ENCODE peak calls at places on chromosomes 2 and 18, in nine cellular contexts. P is GM23338, O is keratinocyte, F is tibial artery, K is psoas muscle, E is Karpas-422, C is colonic mucosa, S is stomach, J is kidney. D is an unnamed sample. For H3K36me3, the result is how much of the 10 kb centered on the place peaks cover.

GRCh38 chr2:49490710-49491109 is 336.4 kb upstream of the FSHR start:
- DNase-seq in O (no peak), E (peak), S (peak), K (no peak), P (peak), C (peak), J (peak), F (no peak), D (peak)

GRCh38 chr2:235508371-235509160 is 14.7 kb downstream of the AGAP1 start:
- DNase-seq in O (no peak), E (no peak), C (peak), S (no peak), K (no peak), P (no peak), F (no peak), J (no peak), D (no peak)

GRCh38 chr2:161586517-161587167 is 37.6 kb upstream of the SLC4A10 start:
- DNase-seq in F (no peak), J (no peak), K (no peak), S (no peak), P (peak), E (peak), C (no peak), O (no peak), D (peak)

GRCh38 chr2:9807555-9808305 is 35.5 kb upstream of the TAF1B start:
- DNase-seq in P (no peak), K (no peak), S (peak), O (no peak), E (no peak), J (peak), F (no peak), C (no peak), D (no peak)

GRCh38 chr2:178865537-178865936 is 58.3 kb upstream of the TTN start:
- DNase-seq in P (no peak), F (no peak), E (no peak), C (no peak), J (no peak), K (no peak), S (no peak), O (no peak), D (no peak)

GRCh38 chr2:8154270-8154669 is 527.6 kb upstream of the ID2 start:
- DNase-seq in K (no peak), E (no peak), F (no peak), C (peak), O (no peak), J (no peak), S (no peak), P (no peak), D (no peak)

GRCh38 chr2:75098856-75099255 is 100.5 kb downstream of the TACR1 start:
- DNase-seq in O (no peak), E (peak), P (peak), K (no peak), S (no peak), F (no peak), C (no peak), J (no peak), D (peak)

GRCh38 chr18:79947881-79948610 is 3.4 kb downstream of the SLC66A2 start:
- DNase-seq in K (peak), F (no peak), P (no peak), S (peak), E (no peak), C (peak), J (peak), O (no peak), D (no peak)

GRCh38 chr2:174802459-174802858 is 38.2 kb upstream of the CHRNA1 start:
- DNase-seq in K (no peak), E (no peak), O (no peak), J (no peak), P (no peak), F (no peak), S (no peak), C (no peak), D (no peak)

GRCh38 chr18:44943201-44943881 is 262.7 kb downstream of the SETBP1 start:
- DNase-seq in K (no peak), F (no peak), C (no peak), S (no peak), E (no peak), O (no peak), J (no peak), P (peak), D (peak)

GRCh38 chr2:8222979-8223730 is 458.7 kb upstream of the ID2 start:
- DNase-seq in F (no peak), P (no peak), E (no peak), C (no peak), O (no peak), K (no peak), S (no peak), J (no peak), D (peak)

GRCh38 chr2:72932045-72932444 is 14.7 kb downstream of the EMX1 start:
- DNase-seq in C (no peak), F (peak), E (no peak), O (no peak), K (peak), P (no peak), J (no peak), S (no peak), D (no peak)

GRCh38 chr2:240815761-240816583 is 4.0 kb downstream of the KIF1A start:
- DNase-seq in J (no peak), S (peak), K (no peak), P (no peak), C (no peak), F (no peak), E (no peak), O (no peak), D (no peak)

GRCh38 chr2:147782521-147782920 is 62.3 kb upstream of the ACVR2A start:
- DNase-seq in C (no peak), F (no peak), K (no peak), E (no peak), P (peak), J (no peak), O (no peak), S (no peak), D (peak)

GRCh38 chr18:8730080-8730827 is 24.9 kb downstream of the MTCL1 start:
- DNase-seq in E (no peak), O (no peak), C (peak), K (peak), S (peak), F (peak), J (no peak), P (no peak), D (no peak)
- H3K36me3 ChIP-seq in E (under half), O (under half), C (under half), K (under half), S (under half), F (under half), J (under half), P (under half), D (under half)

DNA sequence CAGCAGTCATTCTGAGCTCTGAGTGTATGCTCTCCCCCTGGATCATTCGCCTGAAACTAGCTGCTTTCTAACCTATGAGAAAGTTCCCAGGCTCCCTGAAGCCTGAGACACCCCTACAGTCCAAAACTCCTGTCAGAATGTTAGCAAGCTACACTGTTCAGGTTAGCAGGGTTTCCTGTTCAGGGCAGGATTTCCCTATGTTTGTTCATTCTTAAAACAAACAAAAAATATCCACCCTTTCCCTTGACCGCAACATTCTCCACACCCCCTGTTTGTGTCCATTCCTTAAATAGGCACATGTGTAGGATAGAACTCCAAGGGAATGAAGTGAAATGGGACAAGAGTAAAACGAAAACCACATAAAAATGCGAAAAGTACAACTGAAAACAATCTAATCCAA is 83.1 kb downstream of the KLF7 start:
- DNase-seq in P (no peak), K (no peak), E (no peak), O (no peak), J (no peak), S (no peak), C (no peak), F (no peak), D (no peak)
- H3K36me3 ChIP-seq in P (under half), K (under half), E (under half), O (under half), J (under half), S (half or more), C (under half), F (half or more), D (under half)

DNA sequence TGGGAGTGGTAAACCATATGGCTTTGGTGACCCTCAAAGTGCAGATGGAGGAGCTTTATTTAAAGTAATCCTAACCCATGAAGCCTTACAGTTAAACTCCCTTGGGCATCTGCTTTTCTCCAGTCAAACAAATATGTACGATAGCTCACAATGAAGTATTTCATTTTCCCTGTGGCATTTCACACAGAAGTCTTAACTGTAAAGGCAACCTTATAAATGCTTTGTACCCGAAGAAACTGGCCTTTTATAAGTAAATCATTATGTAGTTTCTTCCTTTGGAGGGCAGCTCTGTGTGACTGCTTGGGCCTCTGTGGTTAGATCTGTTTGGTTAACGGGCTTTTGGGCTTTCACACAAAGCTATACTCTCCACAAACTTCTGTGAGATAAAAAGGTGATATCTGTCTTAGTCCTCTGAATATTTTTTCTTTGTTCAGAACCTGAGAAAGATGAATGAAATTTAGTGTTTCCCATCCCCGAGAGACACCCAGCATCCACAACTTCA is 46.6 kb downstream of the SCN1A start:
- DNase-seq in F (no peak), P (no peak), E (no peak), K (no peak), S (no peak), C (no peak), O (no peak), J (no peak), D (no peak)
- H3K36me3 ChIP-seq in F (under half), P (under half), E (under half), K (under half), S (under half), C (under half), O (under half), J (under half), D (under half)

GRCh38 chr2:110655701-110656100 is 22.2 kb downstream of the BUB1 start:
- DNase-seq in F (no peak), E (no peak), C (no peak), K (no peak), P (no peak), J (no peak), O (no peak), S (no peak), D (no peak)
- H3K36me3 ChIP-seq in F (under half), E (half or more), C (under half), K (under half), P (half or more), J (under half), O (under half), S (under half), D (under half)

GRCh38 chr2:130185436-130185835 is 3.4 kb downstream of the MZT2B start:
- DNase-seq in P (no peak), J (no peak), F (no peak), E (no peak), S (no peak), K (no peak), C (no peak), O (no peak), D (no peak)

GRCh38 chr2:130186391-130186790 is 4.3 kb downstream of the MZT2B start:
- DNase-seq in K (no peak), F (no peak), O (no peak), S (no peak), E (no peak), C (no peak), J (no peak), P (no peak), D (no peak)

GRCh38 chr2:130185896-130186295 is 3.8 kb downstream of the MZT2B start:
- DNase-seq in O (no peak), C (no peak), K (no peak), P (no peak), J (no peak), S (no peak), F (no peak), E (no peak), D (no peak)

GRCh38 chr2:130187268-130187667 is 5.2 kb downstream of the MZT2B start:
- DNase-seq in F (no peak), E (no peak), C (no peak), J (no peak), P (no peak), S (no peak), O (no peak), K (no peak), D (no peak)

GRCh38 chr2:130190237-130190636 is 8.0 kb downstream of the TUBA3E start:
- DNase-seq in P (no peak), O (no peak), J (no peak), S (no peak), C (no peak), E (no peak), F (no peak), K (no peak), D (no peak)
- H3K36me3 ChIP-seq in P (under half), O (under half), J (under half), S (under half), C (under half), E (under half), F (under half), K (under half), D (under half)